ENCODE peak calls at places on chromosomes 3 and 15, in eight cellular contexts. P, N, Z, R, E, J, H and S are unnamed samples.

GRCh38 chr3:24678021-24678420 is 183.4 kb upstream of the THRB start:
- DNase-seq in J (no peak), Z (no peak), E (no peak), R (no peak), N (no peak), P (peak; percentile 9), H (peak; percentile 89), S (no peak)

GRCh38 chr15:97961067-97961954 is 808 bp downstream of the ARRDC4 start:
- DNase-seq in E (no peak), P (peak; percentile 27), H (peak; percentile 33), R (no peak), J (peak; percentile 11), Z (no peak), N (no peak), S (no peak)

GRCh38 chr3:103909395-103909794 is 1457.3 kb upstream of the ALCAM start:
- DNase-seq in H (no peak), Z (no peak), J (no peak), E (no peak), P (no peak), N (no peak), R (no peak), S (no peak)

GRCh38 chr3:195542261-195542660 is 864 bp downstream of the PPP1R2 start:
- DNase-seq in H (peak; percentile 62), J (no peak), E (no peak), N (peak; percentile 46), R (no peak), P (no peak), Z (no peak), S (no peak)

GRCh38 chr3:190385835-190386688 is 1.9 kb upstream of the CLDN16 start:
- DNase-seq in E (peak; percentile 78), P (peak; percentile 23), H (peak; percentile 62), Z (peak; percentile 88), J (peak; percentile 79), N (no peak), R (no peak), S (no peak)

GRCh38 chr3:172904817-172905479 is 154.4 kb downstream of the ECT2 start:
- DNase-seq in E (peak; percentile 4), P (no peak), R (no peak), J (no peak), H (no peak), Z (no peak), N (no peak), S (no peak)

GRCh38 chr3:69200384-69201068 is 78.1 kb upstream of the LMOD3 start:
- DNase-seq in E (peak; percentile 32), J (peak; percentile 85), N (no peak), P (peak; percentile 97), Z (peak; percentile 53), R (peak; percentile 67), H (no peak), S (no peak)

GRCh38 chr3:182019926-182020325 is 308.2 kb downstream of the SOX2 start:
- DNase-seq in E (no peak), J (no peak), P (peak; percentile 92), R (no peak), Z (no peak), N (no peak), H (no peak), S (no peak)

GRCh38 chr3:170703121-170703588 is 117.3 kb upstream of the SLC7A14 start:
- DNase-seq in H (no peak), P (no peak), Z (peak; percentile 67), R (no peak), N (no peak), J (peak; percentile 66), E (peak; percentile 81), S (no peak)

GRCh38 chr3:98398513-98398912 is 8.0 kb downstream of the OR5K3 start:
- DNase-seq in H (no peak), P (no peak), Z (no peak), E (no peak), J (no peak), R (no peak), N (no peak), S (no peak)

GRCh38 chr3:107676469-107677309 is 153.9 kb downstream of the BBX start:
- DNase-seq in R (no peak), N (no peak), J (no peak), P (peak; percentile 15), Z (no peak), H (peak; percentile 28), E (no peak), S (no peak)

GRCh38 chr15:99452010-99452409 is 113.8 kb upstream of the MEF2A start:
- DNase-seq in P (no peak), E (no peak), R (peak; percentile 38), N (peak; percentile 15), Z (no peak), J (no peak), H (no peak), S (no peak)

GRCh38 chr3:196335004-196335403 is 3.2 kb downstream of the TM4SF19 start:
- DNase-seq in E (no peak), Z (no peak), J (no peak), P (no peak), H (no peak), N (no peak), R (no peak), S (no peak)